ENCODE peak calls at places on chromosomes 13 and 19, in ten cellular contexts. T is heart left ventricle, M is PC-9, W is H9, X is stomach, V is psoas muscle, J is RWPE2, Q is transverse colon, K is endodermal cell, R is HCT116. B is an unnamed sample. For H3K4me1, the result is how much of the 10 kb centered on the place peaks cover.

GRCh38 chr13:29483211-29483610 is 112.3 kb downstream of the SLC7A1 start:
- DNase-seq in T (peak), M (no peak), W (no peak), X (peak), V (no peak), J (no peak), Q (no peak), K (no peak), R (no peak), B (no peak)

GRCh38 chr13:45765464-45765863 is 63.3 kb downstream of the CBY2 start:
- DNase-seq in T (no peak), M (no peak), W (no peak), X (no peak), V (no peak), J (no peak), Q (no peak), K (no peak), R (no peak), B (no peak)

GRCh38 chr13:39036212-39036611 is 1.7 kb downstream of the PROSER1 start:
- DNase-seq in T (no peak), M (no peak), W (no peak), X (no peak), V (no peak), J (no peak), Q (peak), K (no peak), R (no peak), B (no peak)

GRCh38 chr19:13162749-13163608 is 12.8 kb downstream of the IER2 start:
- DNase-seq in T (peak), M (peak), W (peak), X (peak), V (peak), J (peak), Q (peak), K (peak), R (peak), B (peak)

GRCh38 chr19:35272122-35272715 is 3.5 kb downstream of the USF2 start:
- DNase-seq in T (no peak), M (no peak), W (no peak), X (no peak), V (no peak), J (no peak), Q (no peak), K (no peak), R (no peak), B (peak)

GRCh38 chr13:105513448-105513847 is 1022.0 kb downstream of the EFNB2 start:
- DNase-seq in T (no peak), M (no peak), W (no peak), X (no peak), V (no peak), J (no peak), Q (no peak), K (no peak), R (no peak), B (no peak)

GRCh38 chr13:77460195-77460594 is 75.3 kb upstream of the SCEL start:
- DNase-seq in T (no peak), M (no peak), W (no peak), X (peak), V (no peak), J (no peak), Q (no peak), K (no peak), R (no peak), B (no peak)

GRCh38 chr19:14056741-14057356 is 5.0 kb downstream of the PALM3 start:
- DNase-seq in T (no peak), M (no peak), W (peak), X (no peak), V (no peak), J (no peak), Q (no peak), K (no peak), R (no peak), B (peak)

GRCh38 chr13:109784590-109785140 is 1.7 kb downstream of the IRS2 start:
- DNase-seq in T (peak), M (peak), W (peak), X (peak), V (peak), J (peak), Q (peak), K (peak), R (no peak), B (peak)

GRCh38 chr19:39156230-39156890 is 30.8 kb downstream of the PAK4 start:
- DNase-seq in T (no peak), M (no peak), W (no peak), X (peak), V (no peak), J (no peak), Q (no peak), K (no peak), R (no peak), B (peak)

GRCh38 chr19:39154626-39155100 is 29.1 kb downstream of the PAK4 start:
- DNase-seq in T (no peak), M (peak), W (peak), X (peak), V (no peak), J (no peak), Q (peak), K (peak), R (peak), B (peak)

GRCh38 chr19:39154084-39154625 is 28.6 kb downstream of the PAK4 start:
- DNase-seq in T (no peak), M (no peak), W (no peak), X (no peak), V (no peak), J (no peak), Q (no peak), K (no peak), R (no peak), B (no peak)

GRCh38 chr19:39155741-39156140 is 30.2 kb downstream of the PAK4 start:
- DNase-seq in T (no peak), M (no peak), W (no peak), X (no peak), V (no peak), J (no peak), Q (no peak), K (no peak), R (no peak), B (peak)

GRCh38 chr19:39155114-39155700 is 29.6 kb downstream of the PAK4 start:
- DNase-seq in T (no peak), M (no peak), W (no peak), X (no peak), V (no peak), J (no peak), Q (no peak), K (peak), R (no peak), B (peak)
- H3K4me1 ChIP-seq in T (under half), M (under half), W (under half), X (half or more), V (under half), J (under half), Q (under half), K (under half), R (under half), B (under half)

GRCh38 chr19:44617481-44617880 is 4.1 kb downstream of the IGSF23 start:
- DNase-seq in T (no peak), M (no peak), W (no peak), X (no peak), V (no peak), J (no peak), Q (no peak), K (no peak), R (no peak), B (no peak)

GRCh38 chr19:44620667-44621066 is 7.3 kb downstream of the IGSF23 start:
- DNase-seq in T (no peak), M (no peak), W (no peak), X (no peak), V (no peak), J (no peak), Q (no peak), K (no peak), R (no peak), B (no peak)

GRCh38 chr19:44615529-44616247 is 2.3 kb downstream of the IGSF23 start:
- DNase-seq in T (no peak), M (no peak), W (no peak), X (no peak), V (no peak), J (no peak), Q (no peak), K (no peak), R (no peak), B (no peak)

GRCh38 chr19:44621367-44621766 is 8.0 kb downstream of the IGSF23 start:
- DNase-seq in T (no peak), M (no peak), W (no peak), X (no peak), V (no peak), J (no peak), Q (no peak), K (no peak), R (no peak), B (no peak)

GRCh38 chr19:44618640-44619357 is 5.4 kb downstream of the IGSF23 start:
- DNase-seq in T (no peak), M (no peak), W (no peak), X (no peak), V (no peak), J (no peak), Q (no peak), K (no peak), R (no peak), B (no peak)
- H3K27ac ChIP-seq in T (no peak), M (no peak), W (no peak), X (no peak), V (no peak), J (no peak), Q (no peak), K (no peak), R (no peak), B (no peak)

GRCh38 chr19:19743176-19743575 is 10.3 kb upstream of the ZNF14 start:
- DNase-seq in T (no peak), M (no peak), W (no peak), X (no peak), V (no peak), J (no peak), Q (no peak), K (no peak), R (no peak), B (peak)

GRCh38 chr19:19738564-19738963 is 5.7 kb upstream of the ZNF14 start:
- DNase-seq in T (no peak), M (no peak), W (no peak), X (no peak), V (no peak), J (no peak), Q (no peak), K (no peak), R (no peak), B (no peak)

GRCh38 chr19:19741184-19741583 is 8.3 kb upstream of the ZNF14 start:
- DNase-seq in T (no peak), M (no peak), W (no peak), X (no peak), V (no peak), J (no peak), Q (no peak), K (no peak), R (no peak), B (peak)

GRCh38 chr19:19742773-19743172 is 9.9 kb upstream of the ZNF14 start:
- DNase-seq in T (no peak), M (no peak), W (no peak), X (no peak), V (no peak), J (no peak), Q (no peak), K (no peak), R (no peak), B (peak)

GRCh38 chr19:19740755-19741154 is 7.8 kb upstream of the ZNF14 start:
- DNase-seq in T (no peak), M (no peak), W (peak), X (no peak), V (no peak), J (peak), Q (no peak), K (no peak), R (no peak), B (peak)
- H3K4me1 ChIP-seq in T (under half), M (under half), W (under half), X (under half), V (under half), J (under half), Q (under half), K (under half), R (under half), B (under half)

DNA sequence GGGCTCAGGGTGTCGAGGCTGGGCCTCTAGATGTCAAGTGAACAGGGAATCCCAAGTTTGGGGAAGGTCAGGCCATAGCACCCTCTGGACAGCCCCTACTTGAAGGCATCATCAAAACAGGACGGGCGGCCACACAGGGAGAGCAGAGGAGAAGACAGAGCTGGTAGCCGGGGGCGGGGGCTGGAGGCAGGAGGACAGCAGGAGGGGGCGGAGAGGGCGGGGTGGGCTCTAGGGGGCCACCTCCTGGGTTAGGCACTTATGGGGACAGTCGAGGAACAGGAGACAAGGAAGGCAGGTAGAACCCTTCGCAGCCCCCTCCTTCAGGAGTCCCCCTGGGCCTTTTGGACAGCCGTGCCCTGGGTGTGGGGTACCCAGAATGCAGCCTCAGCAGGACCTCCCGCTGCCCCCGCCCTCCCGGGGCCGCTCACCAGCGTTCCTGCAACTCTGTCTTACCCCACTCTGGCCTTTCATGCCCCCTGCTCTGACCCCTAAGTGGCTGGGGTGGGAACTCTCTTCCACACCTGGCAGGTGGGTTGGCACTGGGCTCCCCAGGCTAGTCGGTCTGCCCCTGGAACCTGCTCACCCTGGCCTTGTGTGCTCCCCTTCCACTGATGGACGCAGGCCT is 5.8 kb downstream of the SSBP4 start:
- DNase-seq in T (no peak), M (no peak), W (no peak), X (no peak), V (no peak), J (no peak), Q (no peak), K (peak), R (no peak), B (peak)
- H3K27ac ChIP-seq in T (no peak), M (no peak), W (no peak), X (no peak), V (no peak), J (no peak), Q (peak), K (no peak), R (peak), B (no peak)

GRCh38 chr19:45464861-45465427 is 2.9 kb upstream of the FOSB start:
- DNase-seq in T (no peak), M (no peak), W (no peak), X (no peak), V (no peak), J (no peak), Q (no peak), K (peak), R (no peak), B (peak)
- H3K4me1 ChIP-seq in T (under half), M (under half), W (under half), X (under half), V (under half), J (under half), Q (under half), K (under half), R (under half), B (under half)

GRCh38 chr13:98822238-98822606 is 69.8 kb upstream of the SLC15A1 start:
- DNase-seq in T (no peak), M (no peak), W (no peak), X (no peak), V (no peak), J (no peak), Q (no peak), K (no peak), R (no peak), B (peak)

GRCh38 chr13:98821372-98822237 is 69.1 kb upstream of the SLC15A1 start:
- DNase-seq in T (no peak), M (no peak), W (no peak), X (no peak), V (no peak), J (no peak), Q (no peak), K (no peak), R (no peak), B (no peak)

GRCh38 chr13:98823442-98823841 is 71.0 kb upstream of the SLC15A1 start:
- DNase-seq in T (no peak), M (no peak), W (no peak), X (no peak), V (no peak), J (no peak), Q (no peak), K (no peak), R (no peak), B (no peak)

GRCh38 chr13:98819382-98819781 is 66.9 kb upstream of the SLC15A1 start:
- DNase-seq in T (no peak), M (no peak), W (no peak), X (no peak), V (no peak), J (no peak), Q (no peak), K (no peak), R (no peak), B (no peak)

DNA sequence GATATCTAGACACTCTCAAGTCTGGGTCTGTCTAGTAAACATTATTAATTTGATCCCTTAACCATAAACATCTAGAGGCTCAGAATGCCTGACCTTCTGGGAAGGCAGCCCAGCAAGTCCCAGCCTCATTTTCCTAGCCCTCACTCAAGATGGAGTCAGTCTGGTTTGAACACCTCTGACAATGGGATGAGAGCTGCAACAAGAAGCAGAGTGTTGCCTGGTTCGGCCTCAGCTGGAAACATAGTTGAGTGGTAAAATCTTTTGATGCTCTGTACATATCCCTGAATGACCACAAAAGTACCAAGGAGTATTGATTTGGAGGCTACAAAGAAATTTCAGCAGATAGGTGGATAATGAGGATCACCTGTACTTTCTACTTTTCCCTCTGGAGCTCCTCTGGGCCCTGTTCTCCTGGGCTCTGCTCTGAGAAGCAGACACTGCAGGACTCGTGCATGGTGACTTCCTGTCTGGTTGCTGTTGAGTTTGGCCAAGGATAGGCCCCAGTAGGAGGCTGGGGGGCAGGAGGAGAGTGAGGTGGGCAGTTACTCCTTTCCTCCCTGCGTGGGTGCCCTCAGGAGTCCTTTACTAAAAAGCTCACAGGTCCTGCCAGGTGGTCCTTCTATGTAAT is 68.4 kb upstream of the SLC15A1 start:
- DNase-seq in T (no peak), M (no peak), W (no peak), X (no peak), V (no peak), J (no peak), Q (no peak), K (no peak), R (no peak), B (no peak)
- H3K27ac ChIP-seq in T (peak), M (no peak), W (no peak), X (no peak), V (no peak), J (no peak), Q (no peak), K (no peak), R (no peak), B (no peak)

B was measured in osteoblast.